ENCODE peak calls at places on chromosomes 1 and 21, in eight cellular contexts. Y, D, G, L, N, Q, U and B are unnamed samples.

GRCh38 chr1:244314921-244315544 is 136.7 kb downstream of the ADSS2 start:
- DNase-seq in Y (no peak), D (no peak), G (no peak), L (no peak), N (no peak), Q (no peak), U (no peak), B (no peak)

GRCh38 chr1:88068407-88068806 is 615.7 kb upstream of the PKN2 start:
- DNase-seq in Y (no peak), D (no peak), G (no peak), L (no peak), N (no peak), Q (no peak), U (no peak), B (no peak)

GRCh38 chr1:156806512-156807440 is 9.9 kb downstream of the SH2D2A start:
- DNase-seq in Y (no peak), D (no peak), G (no peak), L (no peak), N (peak; percentile 21), Q (no peak), U (no peak), B (no peak)

GRCh38 chr1:153532161-153532560 is 3.6 kb downstream of the S100A6 start:
- DNase-seq in Y (no peak), D (no peak), G (no peak), L (no peak), N (no peak), Q (no peak), U (no peak), B (no peak)

GRCh38 chr1:40897499-40897898 is 35.3 kb upstream of the CITED4 start:
- DNase-seq in Y (peak; percentile 33), D (no peak), G (no peak), L (no peak), N (no peak), Q (no peak), U (no peak), B (peak; percentile 25)

GRCh38 chr1:198167436-198167934 is 10.7 kb downstream of the NEK7 start:
- DNase-seq in Y (no peak), D (peak; percentile 56), G (no peak), L (no peak), N (no peak), Q (peak; percentile 85), U (no peak), B (no peak)

GRCh38 chr21:32132911-32133310 is 145.9 kb downstream of the MIS18A start:
- DNase-seq in Y (no peak), D (no peak), G (no peak), L (no peak), N (no peak), Q (no peak), U (no peak), B (no peak)

GRCh38 chr21:30434033-30434631 is 4.1 kb downstream of the KRTAP13-4 start:
- DNase-seq in Y (no peak), D (peak; percentile 8), G (no peak), L (peak; percentile 86), N (peak; percentile 33), Q (no peak), U (no peak), B (peak; percentile 0)

GRCh38 chr1:83779565-83779964 is 219.4 kb downstream of the TTLL7 start:
- DNase-seq in Y (no peak), D (no peak), G (no peak), L (no peak), N (no peak), Q (no peak), U (no peak), B (no peak)

GRCh38 chr1:37841652-37842051 is 17.7 kb downstream of the MTF1 start:
- DNase-seq in Y (no peak), D (no peak), G (no peak), L (no peak), N (no peak), Q (no peak), U (no peak), B (no peak)

GRCh38 chr1:58283380-58284338 is 262.9 kb downstream of the OMA1 start:
- DNase-seq in Y (no peak), D (no peak), G (no peak), L (no peak), N (no peak), Q (no peak), U (peak; percentile 12), B (no peak)

GRCh38 chr1:7732331-7732730 is 38.8 kb upstream of the VAMP3 start:
- DNase-seq in Y (no peak), D (no peak), G (no peak), L (no peak), N (no peak), Q (no peak), U (no peak), B (no peak)

GRCh38 chr1:66436378-66437135 is 97.4 kb upstream of the SGIP1 start:
- DNase-seq in Y (peak; percentile 5), D (no peak), G (peak; percentile 63), L (peak; percentile 43), N (no peak), Q (peak; percentile 44), U (no peak), B (no peak)

GRCh38 chr1:206909167-206909882 is 12.1 kb downstream of the IL24 start:
- DNase-seq in Y (peak; percentile 73), D (peak; percentile 49), G (no peak), L (peak; percentile 83), N (peak; percentile 82), Q (no peak), U (no peak), B (no peak)

GRCh38 chr1:153661111-153661708 is 2.7 kb downstream of the SNAPIN start:
- DNase-seq in Y (no peak), D (no peak), G (no peak), L (peak; percentile 26), N (no peak), Q (no peak), U (no peak), B (no peak)

GRCh38 chr1:69929278-69930057 is 275.9 kb downstream of the LRRC40 start:
- DNase-seq in Y (no peak), D (no peak), G (no peak), L (no peak), N (no peak), Q (no peak), U (no peak), B (no peak)

DNA sequence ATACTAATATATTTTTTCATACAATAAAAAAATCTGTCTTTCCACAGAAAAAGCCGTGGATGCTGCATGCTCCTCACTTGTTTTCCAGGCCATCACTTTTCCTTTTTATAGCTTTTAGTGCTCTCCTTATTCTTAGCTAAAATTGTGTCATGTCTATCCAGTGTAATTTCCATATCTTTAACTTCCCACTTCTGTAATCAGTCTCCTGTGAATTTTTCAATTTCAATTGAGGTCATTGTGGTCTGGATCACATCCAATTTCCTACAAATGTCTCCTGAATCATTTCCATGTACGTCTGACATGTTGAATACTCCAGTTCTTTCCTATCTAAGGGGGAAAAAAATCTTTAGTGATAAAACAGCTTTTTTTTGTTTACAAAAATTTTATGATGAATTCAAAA is 838.2 kb upstream of the B3GALT2 start:
- DNase-seq in Y (no peak), D (no peak), G (no peak), L (no peak), N (no peak), Q (no peak), U (no peak), B (no peak)
- TF ChIP-seq REST in Y (no peak), D (no peak), G (no peak), L (no peak), N (no peak), Q (no peak), U (no peak), B (no peak)

DNA sequence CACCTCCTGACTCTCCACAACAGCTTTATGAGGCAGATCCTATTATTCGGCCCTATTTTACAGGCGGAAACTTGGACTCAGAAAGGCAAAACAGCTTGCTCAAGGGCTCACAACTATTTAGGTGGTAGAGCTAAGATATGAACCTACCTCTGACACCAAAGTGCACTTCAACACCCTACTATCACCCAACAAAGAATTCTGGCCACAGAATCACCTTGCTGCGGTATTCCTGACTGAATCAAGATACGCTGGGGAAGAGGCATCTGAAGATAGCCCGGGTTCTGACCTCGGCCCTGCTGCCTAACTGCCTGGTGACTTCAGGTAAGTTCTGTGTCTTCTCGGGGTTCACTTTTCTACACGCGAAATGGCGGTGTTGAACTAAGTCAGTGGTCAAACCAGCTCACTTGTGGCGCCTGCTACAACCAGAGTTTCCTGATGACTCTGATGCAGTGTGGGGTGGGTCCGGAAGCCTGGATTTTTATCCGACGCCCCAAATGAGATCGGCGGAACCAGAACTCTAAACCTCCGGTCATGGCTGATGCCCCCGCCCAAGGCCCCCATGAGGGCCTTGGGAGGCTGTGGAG is 608 bp downstream of the PEF1 start:
- DNase-seq in Y (no peak), D (no peak), G (no peak), L (no peak), N (no peak), Q (no peak), U (no peak), B (no peak)
- H3K4me1 ChIP-seq in Y (peaks cover 19% of the 10 kb centered on the region), D (peaks cover 16% of the 10 kb centered on the region), G (peaks cover 28% of the 10 kb centered on the region), L (peaks cover 36% of the 10 kb centered on the region), N (peaks cover 14% of the 10 kb centered on the region), Q (peaks cover 7% of the 10 kb centered on the region), U (peaks cover 72% of the 10 kb centered on the region), B (peaks cover 19% of the 10 kb centered on the region)

DNA sequence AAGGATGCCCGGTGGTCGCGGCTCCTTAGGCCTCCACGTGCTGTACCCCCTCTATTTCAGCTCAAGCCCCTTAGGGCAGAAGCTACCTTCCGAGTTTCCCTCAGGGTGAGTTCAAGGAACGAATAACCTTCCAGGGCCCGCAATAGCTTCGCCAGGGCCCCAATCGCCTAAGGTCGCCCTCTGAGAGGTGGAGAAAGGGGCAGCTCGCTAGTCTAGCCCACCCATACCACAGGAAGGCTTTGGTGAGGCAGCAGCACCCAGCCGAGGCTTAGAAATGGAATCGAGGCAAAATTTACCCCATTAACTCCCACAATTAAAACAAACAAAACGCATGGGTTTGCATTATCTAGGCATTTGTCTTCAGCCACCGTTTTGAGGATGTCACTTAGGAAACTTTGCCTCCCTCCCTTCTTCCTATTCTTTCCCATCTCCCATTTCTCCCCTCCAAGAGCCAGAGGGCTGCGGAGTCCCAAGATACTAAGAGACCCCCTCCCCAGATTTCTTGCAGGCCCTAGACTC is 954 bp downstream of the WNT2B start:
- DNase-seq in Y (no peak), D (no peak), G (no peak), L (peak; percentile 12), N (no peak), Q (no peak), U (no peak), B (no peak)
- TF ChIP-seq REST in Y (no peak), D (no peak), G (no peak), L (no peak), N (no peak), Q (no peak), U (no peak), B (no peak)

GRCh38 chr1:203290261-203291089 is 14.8 kb upstream of the BTG2 start:
- DNase-seq in Y (no peak), D (peak; percentile 85), G (no peak), L (peak; percentile 97), N (peak; percentile 91), Q (no peak), U (peak; percentile 53), B (no peak)

GRCh38 chr1:203289982-203290260 is 15.4 kb upstream of the BTG2 start:
- DNase-seq in Y (no peak), D (no peak), G (no peak), L (no peak), N (no peak), Q (no peak), U (no peak), B (no peak)

GRCh38 chr1:203287896-203288295 is 17.4 kb upstream of the BTG2 start:
- DNase-seq in Y (no peak), D (no peak), G (no peak), L (no peak), N (no peak), Q (no peak), U (no peak), B (no peak)

GRCh38 chr1:203288351-203288894 is 16.9 kb upstream of the BTG2 start:
- DNase-seq in Y (no peak), D (no peak), G (no peak), L (no peak), N (no peak), Q (no peak), U (no peak), B (no peak)

GRCh38 chr1:203289281-203289981 is 15.9 kb upstream of the BTG2 start:
- DNase-seq in Y (no peak), D (peak; percentile 83), G (no peak), L (no peak), N (no peak), Q (peak; percentile 99), U (no peak), B (no peak)
- H3K4me1 ChIP-seq in Y (peaks cover 14% of the 10 kb centered on the region), D (peaks cover 53% of the 10 kb centered on the region), G (peaks cover 34% of the 10 kb centered on the region), L (peaks cover 41% of the 10 kb centered on the region), N (no peaks in the 10 kb centered on the region), Q (peaks cover 58% of the 10 kb centered on the region), U (peaks cover 36% of the 10 kb centered on the region), B (no peaks in the 10 kb centered on the region)